ENCODE peak calls at places on chromosome 6, in eight cellular contexts. A is fibroblast of the aortic adventitia; U is activated T-helper 1 cell treated with anti-CD3 and anti-CD28 coated beads, Interleukin-12 subunit alpha, Interleukin-12 subunit beta, Interleukin-2, Interleukin-4 antibody, amounts not matched to agents 30 ng/mL and 10 ng/mL and 1 ng/mL, durations not matched to agents 14 hours and 24 hours and 36 hours; N is skeletal muscle cell; V is activated CD4-positive, CD25-positive, alpha-beta regulatory T cell treated with anti-CD3 and anti-CD28 coated beads, Interleukin-2, amount 50 U/mL, for 72 hours; S is Kasumi-1; E is stimulated activated CD8-positive, alpha-beta memory T cell treated with anti-CD3 and anti-CD28 coated beads, Interleukin-15, amount 100 ng/mL, for 1 hour; R is activated effector memory CD4-positive, alpha-beta T cell treated with anti-CD3 and anti-CD28 coated beads, Interleukin-2, amount 50 U/mL, for 16 hours. H is an unnamed sample.

GRCh38 chr6:152096863-152097496 is 289.5 kb downstream of the ESR1 start:
- DNase-seq in A (peak), U (no peak), N (peak), V (no peak), S (no peak), E (no peak), R (no peak), H (no peak)

GRCh38 chr6:167839755-167840154 is 13.0 kb downstream of the AFDN start:
- DNase-seq in A (no peak), U (no peak), N (no peak), V (no peak), S (no peak), E (no peak), R (no peak), H (no peak)

GRCh38 chr6:24874776-24875175 is 61.0 kb downstream of the RIPOR2 start:
- DNase-seq in A (no peak), U (no peak), N (no peak), V (no peak), S (no peak), E (no peak), R (no peak), H (no peak)

GRCh38 chr6:133978896-133979240 is 25.8 kb downstream of the TBPL1 start:
- DNase-seq in A (no peak), U (no peak), N (no peak), V (no peak), S (no peak), E (no peak), R (no peak), H (no peak)

GRCh38 chr6:43368517-43369160 is 808 bp downstream of the ZNF318 start:
- DNase-seq in A (peak), U (no peak), N (no peak), V (no peak), S (peak), E (no peak), R (no peak), H (no peak)

GRCh38 chr6:124535746-124536145 is 426.5 kb upstream of the RNF217 start:
- DNase-seq in A (no peak), U (no peak), N (peak), V (no peak), S (no peak), E (no peak), R (no peak), H (no peak)

GRCh38 chr6:72084992-72085569 is 198.7 kb downstream of the RIMS1 start:
- DNase-seq in A (peak), U (no peak), N (no peak), V (no peak), S (peak), E (no peak), R (no peak), H (no peak)

GRCh38 chr6:133083248-133083967 is 157.7 kb upstream of the EYA4 start:
- DNase-seq in A (no peak), U (no peak), N (no peak), V (no peak), S (no peak), E (no peak), R (no peak), H (no peak)

GRCh38 chr6:148716811-148717210 is 30.0 kb upstream of the UST start:
- DNase-seq in A (peak), U (no peak), N (no peak), V (no peak), S (no peak), E (no peak), R (no peak), H (no peak)

GRCh38 chr6:79543886-79544285 is 6.7 kb upstream of the LCA5 start:
- DNase-seq in A (no peak), U (no peak), N (no peak), V (no peak), S (no peak), E (no peak), R (no peak), H (no peak)

GRCh38 chr6:166683477-166683876 is 56.4 kb upstream of the RPS6KA2 start:
- DNase-seq in A (peak), U (no peak), N (no peak), V (no peak), S (no peak), E (no peak), R (no peak), H (no peak)

GRCh38 chr6:125798734-125799510 is 8.2 kb downstream of the NCOA7 start:
- DNase-seq in A (peak), U (no peak), N (no peak), V (no peak), S (peak), E (no peak), R (no peak), H (no peak)

GRCh38 chr6:15246217-15247211 is 645 bp downstream of the JARID2 start:
- DNase-seq in A (peak), U (no peak), N (no peak), V (no peak), S (peak), E (no peak), R (peak), H (no peak)

GRCh38 chr6:162730502-162730901 is 2.7 kb downstream of the PACRG start:
- DNase-seq in A (no peak), U (no peak), N (no peak), V (no peak), S (no peak), E (no peak), R (no peak), H (no peak)

GRCh38 chr6:34982424-34982852 is 93.4 kb downstream of the ANKS1A start:
- DNase-seq in A (peak), U (no peak), N (no peak), V (no peak), S (peak), E (no peak), R (no peak), H (no peak)

GRCh38 chr6:105431226-105431625 is 28.3 kb upstream of the PREP start:
- DNase-seq in A (peak), U (peak), N (peak), V (no peak), S (peak), E (no peak), R (no peak), H (no peak)

GRCh38 chr6:111642463-111643158 is 36.9 kb upstream of the TRAF3IP2 start:
- DNase-seq in A (peak), U (peak), N (no peak), V (no peak), S (peak), E (no peak), R (no peak), H (no peak)

GRCh38 chr6:84103029-84103428 is 69.5 kb downstream of the MRAP2 start:
- DNase-seq in A (peak), U (no peak), N (peak), V (no peak), S (no peak), E (no peak), R (no peak), H (no peak)

GRCh38 chr6:149354009-149354408 is 36.5 kb downstream of the TAB2 start:
- DNase-seq in A (no peak), U (no peak), N (no peak), V (no peak), S (no peak), E (no peak), R (no peak), H (no peak)

GRCh38 chr6:44452725-44453124 is 65.2 kb downstream of the CDC5L start:
- DNase-seq in A (peak), U (no peak), N (no peak), V (no peak), S (no peak), E (no peak), R (no peak), H (no peak)

GRCh38 chr6:29552512-29553051 is 7.0 kb downstream of the UBD start:
- DNase-seq in A (peak), U (no peak), N (peak), V (no peak), S (no peak), E (no peak), R (no peak), H (no peak)

GRCh38 chr6:125099211-125100017 is 54.2 kb upstream of the TPD52L1 start:
- DNase-seq in A (no peak), U (no peak), N (no peak), V (no peak), S (peak), E (no peak), R (peak), H (peak)

GRCh38 chr6:135054238-135054574 is 416 bp downstream of the HBS1L start:
- DNase-seq in A (no peak), U (no peak), N (no peak), V (no peak), S (no peak), E (no peak), R (no peak), H (no peak)

GRCh38 chr6:73180718-73181619 is 44.3 kb downstream of the KHDC1L start:
- DNase-seq in A (peak), U (no peak), N (peak), V (no peak), S (peak), E (no peak), R (no peak), H (no peak)